ENCODE peak calls at places on chromosomes 3 and 15, in seven cellular contexts. F is upper lobe of left lung, P is Panc1, A is HCT116, R is HepG2, T is GM23338, K is K562. O is an unnamed sample.

GRCh38 chr3:192494176-192494575 is 233.2 kb downstream of the FGF12 start:
- ATAC-seq in K (no peak), T (no peak), F (no peak), R (no peak), P (no peak), A (no peak), O (no peak)

GRCh38 chr3:158563076-158563475 is 7.9 kb upstream of the MLF1 start:
- ATAC-seq in A (no peak), T (no peak), F (no peak), P (no peak), K (no peak), R (no peak), O (no peak)

GRCh38 chr3:177468331-177468730 is 271.0 kb upstream of the TBL1XR1 start:
- ATAC-seq in K (no peak), F (no peak), P (no peak), A (no peak), T (no peak), R (no peak), O (peak; percentile 32)

GRCh38 chr3:184234224-184234623 is 4.8 kb downstream of the VWA5B2 start:
- ATAC-seq in A (peak; percentile 76), R (peak; percentile 25), F (peak; percentile 56), P (peak; percentile 43), T (no peak), K (peak; percentile 77), O (no peak)

GRCh38 chr3:194518652-194519051 is 31.9 kb upstream of the ATP13A3 start:
- ATAC-seq in P (no peak), K (no peak), R (no peak), F (no peak), T (no peak), A (no peak), O (no peak)

GRCh38 chr3:41933154-41933676 is 28.7 kb downstream of the ULK4 start:
- ATAC-seq in R (no peak), K (no peak), F (no peak), P (peak; percentile 84), T (no peak), A (no peak), O (peak; percentile 57)

GRCh38 chr15:59282515-59283337 is 76.1 kb downstream of the LDHAL6B start:
- ATAC-seq in R (peak; percentile 7), K (no peak), F (no peak), T (no peak), A (no peak), P (no peak), O (no peak)

GRCh38 chr3:136929984-136930671 is 27.7 kb upstream of the IL20RB start:
- ATAC-seq in F (no peak), R (no peak), T (no peak), A (no peak), P (no peak), K (no peak), O (peak; percentile 62)

GRCh38 chr3:41060106-41060505 is 139.2 kb upstream of the CTNNB1 start:
- ATAC-seq in T (no peak), R (no peak), K (no peak), A (no peak), P (no peak), F (no peak), O (no peak)

GRCh38 chr3:17983106-17983505 is 240.7 kb upstream of the TBC1D5 start:
- ATAC-seq in P (no peak), R (no peak), A (no peak), F (no peak), T (no peak), K (no peak), O (no peak)

GRCh38 chr3:94587291-94587690 is 524.4 kb downstream of the NSUN3 start:
- ATAC-seq in K (no peak), F (no peak), A (no peak), T (no peak), R (no peak), P (no peak), O (no peak)

GRCh38 chr3:183564046-183564445 is 8.5 kb upstream of the KLHL6 start:
- ATAC-seq in F (no peak), T (no peak), P (no peak), R (no peak), A (no peak), K (no peak), O (no peak)

GRCh38 chr3:114362815-114363214 is 69.0 kb downstream of the TIGIT start:
- ATAC-seq in T (peak; percentile 39), K (no peak), R (peak; percentile 84), A (peak; percentile 80), P (peak; percentile 79), F (no peak), O (no peak)

GRCh38 chr15:79168922-79169322 is 78.3 kb upstream of the RASGRF1 start:
- ATAC-seq in A (peak; percentile 85), K (peak; percentile 68), F (no peak), T (peak; percentile 87), P (peak; percentile 54), R (peak; percentile 69), O (no peak)

GRCh38 chr15:89192771-89193170 is 28.6 kb downstream of the RLBP1 start:
- ATAC-seq in F (no peak), T (no peak), K (no peak), P (no peak), A (no peak), R (no peak), O (no peak)

GRCh38 chr15:80588801-80589200 is 106.3 kb upstream of the ABHD17C start:
- ATAC-seq in R (no peak), K (no peak), A (no peak), P (peak; percentile 45), F (no peak), T (no peak), O (no peak)

GRCh38 chr15:78079296-78080087 is 2.0 kb upstream of the TBC1D2B start:
- ATAC-seq in A (no peak), P (no peak), F (peak; percentile 58), T (no peak), K (no peak), R (peak; percentile 16), O (no peak)

GRCh38 chr3:171372694-171373093 is 87.5 kb downstream of the TNIK start:
- ATAC-seq in T (no peak), P (no peak), F (no peak), A (peak; percentile 42), R (no peak), K (peak; percentile 52), O (no peak)

GRCh38 chr3:101182734-101183133 is 137.6 kb downstream of the IMPG2 start:
- ATAC-seq in R (no peak), A (no peak), P (no peak), F (no peak), K (no peak), T (no peak), O (no peak)

GRCh38 chr3:31926543-31926942 is 54.5 kb downstream of the OSBPL10 start:
- ATAC-seq in A (no peak), P (no peak), T (no peak), F (no peak), K (no peak), R (no peak), O (no peak)

GRCh38 chr3:110296885-110297284 is 774.7 kb upstream of the NECTIN3 start:
- ATAC-seq in R (no peak), T (no peak), A (no peak), K (no peak), F (peak; percentile 68), P (no peak), O (no peak)

GRCh38 chr3:159803444-159803843 is 185.2 kb upstream of the IL12A start:
- ATAC-seq in R (no peak), T (no peak), A (no peak), F (no peak), P (no peak), K (no peak), O (no peak)
- H3K27ac ChIP-seq in R (no peak overlapping the region), T (no peak overlapping the region), A (no peak overlapping the region), F (no peak overlapping the region), P (no peak overlapping the region), K (no peak overlapping the region), O (peak overlapping the region; percentile 100)

GRCh38 chr3:52846427-52846983 is 11.7 kb upstream of the MUSTN1 start:
- ATAC-seq in T (no peak), P (no peak), K (no peak), A (no peak), R (no peak), F (no peak), O (no peak)

GRCh38 chr3:52845691-52846426 is 11.0 kb upstream of the MUSTN1 start:
- ATAC-seq in A (peak; percentile 78), R (peak; percentile 66), F (no peak), T (peak; percentile 75), K (peak; percentile 79), P (no peak), O (peak; percentile 2)

GRCh38 chr3:52843881-52844280 is 9.1 kb upstream of the MUSTN1 start:
- ATAC-seq in A (no peak), F (no peak), R (no peak), T (no peak), K (no peak), P (no peak), O (no peak)

GRCh38 chr3:52844290-52844985 is 9.6 kb upstream of the MUSTN1 start:
- ATAC-seq in P (no peak), R (no peak), T (no peak), K (no peak), A (no peak), F (no peak), O (no peak)

GRCh38 chr3:52845157-52845556 is 10.3 kb upstream of the MUSTN1 start:
- ATAC-seq in A (no peak), F (peak; percentile 20), P (no peak), K (no peak), T (no peak), R (peak; percentile 85), O (peak; percentile 75)
- TF ChIP-seq POLR2AphosphoS5 in A (no peak), F (peak; percentile 33), P (no peak), K (no peak), T (no peak), R (no peak), O (peak; percentile 70)

GRCh38 chr3:39362177-39362576 is 21.0 kb upstream of the SLC25A38 start:
- ATAC-seq in R (peak; percentile 73), K (peak; percentile 61), T (no peak), F (peak; percentile 85), P (no peak), A (no peak), O (no peak)
- H3K27ac ChIP-seq in R (no peak overlapping the region), K (no peak overlapping the region), T (no peak overlapping the region), F (peak overlapping the region; percentile 68), P (no peak overlapping the region), A (no peak overlapping the region), O (no peak overlapping the region)

GRCh38 chr3:156131241-156131640 is 10.9 kb downstream of the KCNAB1 start:
- ATAC-seq in T (no peak), P (no peak), A (no peak), R (no peak), F (no peak), K (no peak), O (no peak)

GRCh38 chr3:156135921-156136655 is 15.7 kb downstream of the KCNAB1 start:
- ATAC-seq in T (peak; percentile 69), F (peak; percentile 16), R (peak; percentile 59), K (peak; percentile 74), A (peak; percentile 92), P (no peak), O (no peak)

GRCh38 chr3:156131799-156132198 is 11.4 kb downstream of the KCNAB1 start:
- ATAC-seq in R (no peak), T (no peak), A (no peak), F (no peak), P (no peak), K (no peak), O (no peak)

GRCh38 chr3:156126467-156126866 is 6.1 kb downstream of the KCNAB1 start:
- ATAC-seq in F (no peak), T (no peak), P (no peak), K (no peak), A (no peak), R (no peak), O (no peak)

DNA sequence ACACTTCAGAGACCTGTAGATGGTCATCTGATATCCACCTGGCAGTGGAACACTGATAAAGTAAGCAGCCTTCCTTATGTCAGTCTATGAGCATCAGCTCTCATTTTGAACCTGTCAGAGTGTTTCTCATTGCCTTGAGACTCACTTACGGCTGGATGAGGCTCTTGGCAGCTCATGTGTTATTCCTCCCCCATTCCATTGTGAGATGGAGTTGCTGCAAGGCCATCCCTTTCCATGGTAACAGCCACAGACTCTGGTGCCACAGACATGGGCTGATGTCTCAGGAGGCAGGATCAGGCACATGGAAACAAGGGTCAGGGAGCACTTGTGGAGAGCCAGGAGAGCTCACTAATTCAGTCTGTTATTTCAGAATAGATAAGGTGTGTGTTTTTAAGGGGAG is 11.9 kb downstream of the KCNAB1 start:
- ATAC-seq in T (no peak), K (no peak), R (no peak), A (no peak), P (no peak), F (no peak), O (no peak)
- TF ChIP-seq POLR2AphosphoS5 in T (no peak), K (no peak), R (no peak), A (no peak), P (no peak), F (no peak), O (no peak)